ENCODE peak calls at places on chromosomes 12 and 14, in eight cellular contexts. Q is hepatic stellate cell, J is GM06990, A is Caki2, C is tibial nerve, P is renal cortical epithelial cell, L is hypothalamus, T is fibroblast of lung. V is an unnamed sample.

GRCh38 chr12:71780207-71780822 is 25.7 kb downstream of the RAB21 start:
- DNase-seq in Q (peak), J (no peak), A (peak), C (no peak), P (peak), L (peak), T (peak), V (peak)

GRCh38 chr12:11756523-11756922 is 107.0 kb downstream of the ETV6 start:
- DNase-seq in Q (no peak), J (no peak), A (no peak), C (no peak), P (no peak), L (no peak), T (no peak), V (no peak)

GRCh38 chr12:57816855-57817151 is 1.7 kb downstream of the AVIL start:
- DNase-seq in Q (no peak), J (no peak), A (no peak), C (no peak), P (no peak), L (no peak), T (peak), V (no peak)

GRCh38 chr12:105170139-105170538 is 62.6 kb downstream of the WASHC4 start:
- DNase-seq in Q (no peak), J (no peak), A (no peak), C (no peak), P (no peak), L (no peak), T (no peak), V (no peak)

GRCh38 chr14:64501326-64502171 is 2.1 kb downstream of the ZBTB25 start:
- DNase-seq in Q (peak), J (no peak), A (peak), C (peak), P (peak), L (no peak), T (peak), V (peak)

GRCh38 chr14:95701846-95702221 is 12.1 kb downstream of the TCL1A start:
- DNase-seq in Q (no peak), J (no peak), A (no peak), C (no peak), P (no peak), L (no peak), T (no peak), V (no peak)

GRCh38 chr12:6951551-6952120 is 480 bp downstream of the PTPN6 start:
- DNase-seq in Q (no peak), J (no peak), A (no peak), C (no peak), P (no peak), L (no peak), T (no peak), V (no peak)

GRCh38 chr12:113831016-113831415 is 135.1 kb downstream of the RBM19 start:
- DNase-seq in Q (peak), J (no peak), A (no peak), C (no peak), P (no peak), L (no peak), T (peak), V (no peak)

GRCh38 chr14:36870776-36871175 is 209.1 kb downstream of the PAX9 start:
- DNase-seq in Q (no peak), J (no peak), A (no peak), C (no peak), P (no peak), L (no peak), T (no peak), V (no peak)

GRCh38 chr14:57390806-57391562 is 598 bp downstream of the NAA30 start:
- DNase-seq in Q (peak), J (peak), A (peak), C (no peak), P (no peak), L (no peak), T (peak), V (peak)

GRCh38 chr12:112932485-112933151 is 5.7 kb upstream of the OAS3 start:
- DNase-seq in Q (no peak), J (no peak), A (no peak), C (no peak), P (no peak), L (no peak), T (no peak), V (no peak)

GRCh38 chr12:27969011-27969900 is 3.3 kb downstream of the PTHLH start:
- DNase-seq in Q (peak), J (no peak), A (peak), C (no peak), P (peak), L (no peak), T (peak), V (peak)